ENCODE peak calls at places on chromosomes 6 and 20, in ten cellular contexts. W is IMR-90; K is lower lobe of right lung; I is sigmoid colon; F is WERI-Rb-1; O is cardiac fibroblast; U is psoas muscle; D is OCI-LY7; L is CD8-positive, alpha-beta T cell; J is left lung. P is an unnamed sample.

GRCh38 chr6:30889921-30890645 is 5.8 kb downstream of the DDR1 start:
- DNase-seq in W (no peak), K (no peak), I (peak; percentile 72), F (no peak), O (no peak), U (no peak), D (no peak), L (no peak), J (no peak), P (peak; percentile 30)

GRCh38 chr20:24579475-24579874 is 110.0 kb downstream of the SYNDIG1 start:
- DNase-seq in W (no peak), K (no peak), I (no peak), F (no peak), O (no peak), U (no peak), D (no peak), L (no peak), J (no peak), P (no peak)

GRCh38 chr20:63639093-63639860 is 12.4 kb upstream of the GMEB2 start:
- DNase-seq in W (no peak), K (peak; percentile 65), I (no peak), F (no peak), O (no peak), U (no peak), D (peak; percentile 89), L (peak; percentile 94), J (no peak), P (no peak)

GRCh38 chr6:96917098-96917497 is 7.4 kb upstream of the KLHL32 start:
- DNase-seq in W (no peak), K (no peak), I (no peak), F (no peak), O (no peak), U (no peak), D (no peak), L (no peak), J (no peak), P (no peak)

GRCh38 chr6:113564401-113565161 is 292.6 kb upstream of the MARCKS start:
- DNase-seq in W (peak; percentile 92), K (peak; percentile 62), I (peak; percentile 97), F (peak; percentile 97), O (peak; percentile 97), U (peak; percentile 67), D (no peak), L (peak; percentile 19), J (peak; percentile 86), P (peak; percentile 91)

GRCh38 chr20:47318027-47318595 is 38.4 kb downstream of the ZMYND8 start:
- DNase-seq in W (peak; percentile 65), K (peak; percentile 52), I (peak; percentile 82), F (no peak), O (peak; percentile 95), U (no peak), D (no peak), L (no peak), J (no peak), P (no peak)

GRCh38 chr20:58325914-58326313 is 16.4 kb downstream of the RAB22A start:
- DNase-seq in W (no peak), K (no peak), I (no peak), F (no peak), O (no peak), U (no peak), D (no peak), L (no peak), J (no peak), P (no peak)

GRCh38 chr20:52402514-52402913 is 210.9 kb upstream of the ZFP64 start:
- DNase-seq in W (no peak), K (no peak), I (no peak), F (no peak), O (no peak), U (no peak), D (no peak), L (no peak), J (no peak), P (no peak)

GRCh38 chr6:20747996-20748395 is 213.7 kb downstream of the CDKAL1 start:
- DNase-seq in W (no peak), K (no peak), I (no peak), F (no peak), O (no peak), U (no peak), D (no peak), L (no peak), J (no peak), P (peak; percentile 43)

GRCh38 chr6:45801471-45802289 is 214.0 kb downstream of the CLIC5 start:
- DNase-seq in W (no peak), K (no peak), I (no peak), F (no peak), O (peak; percentile 1), U (no peak), D (no peak), L (no peak), J (no peak), P (no peak)

GRCh38 chr20:53597085-53597482 is 3.4 kb upstream of the ZNF217 start:
- DNase-seq in W (no peak), K (no peak), I (no peak), F (no peak), O (peak; percentile 36), U (no peak), D (no peak), L (no peak), J (no peak), P (no peak)

DNA sequence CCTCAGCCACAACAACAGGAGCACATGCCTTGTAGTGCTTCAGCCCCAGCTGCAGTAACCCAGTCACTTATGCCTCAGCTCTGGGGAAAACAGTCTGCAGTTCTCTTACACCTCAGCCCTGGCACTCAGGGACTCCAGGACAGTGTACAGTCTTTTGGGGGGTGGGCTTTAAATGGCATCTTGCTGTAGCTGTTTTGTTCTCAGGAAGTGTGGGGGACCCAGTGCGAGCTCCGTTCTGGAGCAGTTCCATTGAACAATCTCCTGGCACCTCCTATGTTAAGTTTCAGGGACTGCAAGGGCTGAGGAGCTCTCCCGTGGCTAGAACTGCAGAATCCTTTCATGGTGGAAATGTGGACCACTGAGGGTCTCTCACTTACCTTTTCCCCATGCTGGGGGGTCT is 55.2 kb downstream of the PLCG1 start:
- DNase-seq in W (no peak), K (no peak), I (no peak), F (no peak), O (no peak), U (no peak), D (no peak), L (no peak), J (no peak), P (no peak)
- TF ChIP-seq CTCF in W (no peak), K (no peak), I (no peak), F (no peak), O (no peak), U (no peak), D (no peak), L (no peak), J (no peak), P (no peak)

GRCh38 chr6:52877786-52878185 is 31.7 kb downstream of the GSTA3 start:
- DNase-seq in W (peak; percentile 7), K (no peak), I (no peak), F (no peak), O (peak; percentile 5), U (no peak), D (no peak), L (no peak), J (no peak), P (peak; percentile 4)

GRCh38 chr6:52877168-52877567 is 32.3 kb downstream of the GSTA3 start:
- DNase-seq in W (peak; percentile 96), K (no peak), I (no peak), F (no peak), O (peak; percentile 91), U (no peak), D (no peak), L (no peak), J (no peak), P (peak; percentile 92)

GRCh38 chr6:52876056-52876787 is 33.3 kb downstream of the GSTA3 start:
- DNase-seq in W (peak; percentile 18), K (no peak), I (no peak), F (no peak), O (peak; percentile 3), U (no peak), D (no peak), L (no peak), J (no peak), P (no peak)

GRCh38 chr6:52881996-52882841 is 27.3 kb downstream of the GSTA3 start:
- DNase-seq in W (peak; percentile 63), K (peak; percentile 51), I (peak; percentile 76), F (peak; percentile 91), O (peak; percentile 79), U (peak; percentile 28), D (peak; percentile 60), L (peak; percentile 53), J (peak; percentile 78), P (peak; percentile 57)

DNA sequence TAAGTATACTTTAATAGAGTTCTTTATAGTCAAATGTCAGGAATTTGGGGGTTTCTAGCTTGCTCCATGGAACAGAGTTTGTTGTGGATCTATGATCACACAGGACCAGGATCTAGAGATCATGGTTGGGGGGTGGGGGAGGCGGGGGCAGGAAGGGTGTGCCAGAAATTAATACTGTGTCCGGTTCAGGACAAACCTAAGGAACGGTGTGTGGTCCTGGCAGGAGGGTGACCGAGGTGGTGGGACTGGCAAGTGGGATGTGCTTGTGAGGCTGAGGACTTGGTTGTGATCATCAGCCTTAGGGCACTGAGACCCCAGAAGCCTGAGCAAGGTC is 27.9 kb downstream of the GSTA3 start:
- DNase-seq in W (no peak), K (no peak), I (no peak), F (no peak), O (no peak), U (no peak), D (no peak), L (no peak), J (no peak), P (no peak)
- H3K4me3 ChIP-seq in W (no peak overlapping the region), K (peak overlapping the region; percentile 67), I (peak overlapping the region; percentile 57), F (peak overlapping the region; percentile 55), O (no peak overlapping the region), U (peak overlapping the region; percentile 71), D (no peak overlapping the region), L (peak overlapping the region; percentile 48), J (peak overlapping the region; percentile 32), P (no peak overlapping the region)

DNA sequence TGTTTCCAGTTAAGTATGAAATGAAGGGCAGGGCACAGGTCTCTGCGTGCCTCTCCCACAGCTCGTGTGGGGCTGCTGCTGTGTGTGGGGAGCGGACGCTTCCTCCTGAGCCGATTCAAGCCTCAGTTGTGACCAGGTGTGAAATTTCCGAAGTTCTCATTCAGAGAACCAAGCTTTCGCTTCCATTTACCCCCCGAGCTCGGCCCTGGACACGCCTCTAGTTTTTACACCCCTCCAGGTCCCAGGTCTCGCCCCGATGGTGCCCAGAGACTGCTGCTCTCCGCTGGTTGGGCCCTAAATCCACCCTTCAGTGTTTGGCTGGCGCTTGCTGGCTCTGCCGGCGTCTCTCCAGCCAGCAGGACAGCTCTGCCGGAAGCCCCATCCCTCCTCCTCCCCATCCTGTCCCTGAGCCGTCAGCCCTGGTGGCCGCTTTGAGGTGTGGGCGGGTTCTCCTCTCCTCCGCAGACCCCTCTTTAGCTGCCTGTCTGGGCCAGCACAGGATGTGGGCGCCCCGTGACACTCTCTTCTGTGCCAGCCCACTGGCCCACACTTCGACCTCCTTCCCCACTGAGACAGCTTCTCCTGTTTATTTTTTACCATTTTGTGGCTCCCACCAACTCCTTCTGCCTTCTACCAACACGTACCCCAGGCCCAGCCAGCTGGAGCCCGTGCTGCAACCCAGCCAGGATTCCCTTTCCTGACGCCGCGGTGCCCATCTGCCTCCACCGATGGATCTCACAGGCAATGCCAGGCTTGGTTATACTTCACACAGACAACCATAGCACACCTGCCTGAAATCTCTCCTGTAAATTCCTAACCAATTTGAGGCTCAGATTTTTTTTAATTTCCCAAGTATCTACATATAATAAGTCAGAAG is 142.8 kb downstream of the DLL1 start:
- DNase-seq in W (no peak), K (peak; percentile 55), I (peak; percentile 56), F (no peak), O (no peak), U (no peak), D (no peak), L (peak; percentile 78), J (peak; percentile 76), P (no peak)
- TF ChIP-seq CTCF in W (no peak), K (no peak), I (no peak), F (no peak), O (no peak), U (no peak), D (no peak), L (no peak), J (no peak), P (no peak)

GRCh38 chr6:69279805-69280204 is 517.0 kb downstream of the LMBRD1 start:
- DNase-seq in W (no peak), K (no peak), I (no peak), F (no peak), O (no peak), U (no peak), D (no peak), L (no peak), J (peak; percentile 17), P (peak; percentile 6)
- H3K4me3 ChIP-seq in W (no peak overlapping the region), K (no peak overlapping the region), I (no peak overlapping the region), F (no peak overlapping the region), O (no peak overlapping the region), U (no peak overlapping the region), D (no peak overlapping the region), L (no peak overlapping the region), J (no peak overlapping the region), P (no peak overlapping the region)